ENCODE peak calls at places on chromosomes 16 and 17, in five cellular contexts. N is heart right ventricle, B is foreskin keratinocyte, J is psoas muscle, O is GM23338. X is an unnamed sample.

GRCh38 chr16:19884021-19884485 is 595 bp downstream of the GPRC5B start:
- DNase-seq in N (peak; percentile 40), B (no peak), J (peak; percentile 60), O (peak; percentile 35), X (no peak)

GRCh38 chr16:20868890-20869289 is 31.3 kb downstream of the DCUN1D3 start:
- DNase-seq in N (peak; percentile 92), B (no peak), J (peak; percentile 93), O (no peak), X (no peak)

GRCh38 chr17:50095626-50096037 is 481 bp downstream of the PDK2 start:
- DNase-seq in N (no peak), B (no peak), J (no peak), O (peak; percentile 68), X (no peak)

GRCh38 chr16:59601452-59601851 is 867.3 kb upstream of the GOT2 start:
- DNase-seq in N (no peak), B (no peak), J (no peak), O (no peak), X (no peak)

GRCh38 chr17:21125862-21126261 is 902 bp upstream of the DHRS7B start:
- DNase-seq in N (no peak), B (no peak), J (no peak), O (no peak), X (peak; percentile 72)

GRCh38 chr16:53849585-53849984 is 145.6 kb downstream of the FTO start:
- DNase-seq in N (no peak), B (no peak), J (no peak), O (no peak), X (no peak)

GRCh38 chr17:27595208-27595607 is 35.8 kb upstream of the LGALS9 start:
- DNase-seq in N (no peak), B (no peak), J (no peak), O (no peak), X (no peak)

GRCh38 chr17:7842380-7842949 is 8.4 kb downstream of the KDM6B start:
- DNase-seq in N (peak; percentile 53), B (peak; percentile 92), J (peak; percentile 86), O (no peak), X (peak; percentile 96)

GRCh38 chr17:4182043-4182442 is 39.0 kb downstream of the CYB5D2 start:
- DNase-seq in N (no peak), B (no peak), J (no peak), O (no peak), X (no peak)

GRCh38 chr17:17819561-17819995 is 17.2 kb downstream of the SREBF1 start:
- DNase-seq in N (peak; percentile 62), B (peak; percentile 71), J (peak; percentile 85), O (peak; percentile 38), X (no peak)

GRCh38 chr17:948284-948852 is 31.2 kb downstream of the NXN start:
- DNase-seq in N (no peak), B (peak; percentile 62), J (peak; percentile 48), O (peak; percentile 83), X (no peak)

GRCh38 chr16:1706386-1707192 is 594 bp downstream of the MAPK8IP3 start:
- DNase-seq in N (no peak), B (no peak), J (no peak), O (peak; percentile 50), X (peak; percentile 10)

GRCh38 chr17:8189041-8189710 is 804 bp downstream of the BORCS6 start:
- DNase-seq in N (peak; percentile 41), B (no peak), J (no peak), O (no peak), X (peak; percentile 42)

GRCh38 chr16:17205279-17206139 is 265.3 kb downstream of the XYLT1 start:
- DNase-seq in N (no peak), B (no peak), J (no peak), O (peak; percentile 74), X (no peak)

GRCh38 chr17:79188048-79188447 is 113.4 kb downstream of the ENGASE start:
- DNase-seq in N (no peak), B (no peak), J (no peak), O (peak; percentile 85), X (no peak)

GRCh38 chr17:27471321-27472269 is 15.3 kb downstream of the KSR1 start:
- DNase-seq in N (no peak), B (peak; percentile 93), J (no peak), O (no peak), X (peak; percentile 53)

GRCh38 chr17:80892900-80893603 is 98.6 kb upstream of the CHMP6 start:
- DNase-seq in N (no peak), B (peak; percentile 92), J (peak; percentile 83), O (no peak), X (peak; percentile 40)

GRCh38 chr16:22220076-22220453 is 14.0 kb downstream of the EEF2K start:
- DNase-seq in N (peak; percentile 66), B (no peak), J (peak; percentile 84), O (no peak), X (no peak)

GRCh38 chr16:15535772-15536171 is 101.4 kb downstream of the BMERB1 start:
- DNase-seq in N (no peak), B (no peak), J (no peak), O (no peak), X (no peak)

GRCh38 chr16:69186642-69187386 is at the start of gene SNTB2:
- DNase-seq in N (peak; percentile 94), B (peak; percentile 77), J (peak; percentile 96), O (peak; percentile 97), X (peak; percentile 83)

GRCh38 chr17:784143-784542 is 2.0 kb downstream of the MRM3 start:
- DNase-seq in N (no peak), B (no peak), J (no peak), O (no peak), X (no peak)

GRCh38 chr17:76137026-76137350 is 4.1 kb downstream of the FOXJ1 start:
- DNase-seq in N (no peak), B (no peak), J (no peak), O (no peak), X (no peak)

GRCh38 chr16:57786632-57787518 is 15.4 kb downstream of the KIFC3 start:
- DNase-seq in N (peak; percentile 73), B (no peak), J (peak; percentile 87), O (no peak), X (no peak)

GRCh38 chr17:48125829-48126612 is 18.5 kb downstream of the SNX11 start:
- DNase-seq in N (no peak), B (no peak), J (no peak), O (no peak), X (no peak)

GRCh38 chr17:36940313-36941264 is 3.3 kb downstream of the LHX1 start:
- DNase-seq in N (no peak), B (no peak), J (no peak), O (peak; percentile 50), X (no peak)

GRCh38 chr17:74943808-74944522 is 8.3 kb downstream of the OTOP3 start:
- DNase-seq in N (no peak), B (peak; percentile 99), J (no peak), O (peak; percentile 51), X (no peak)

GRCh38 chr16:87956169-87956770 is 5.0 kb downstream of the BANP start:
- DNase-seq in N (no peak), B (no peak), J (no peak), O (peak; percentile 32), X (peak; percentile 94)

GRCh38 chr17:75784473-75785015 is at the start of gene UNK:
- DNase-seq in N (peak; percentile 94), B (peak; percentile 99), J (peak; percentile 99), O (peak; percentile 99), X (peak; percentile 99)

GRCh38 chr17:17635126-17635525 is 43.6 kb upstream of the PEMT start:
- DNase-seq in N (no peak), B (no peak), J (no peak), O (no peak), X (no peak)

GRCh38 chr17:17043668-17044226 is 1.5 kb downstream of the MPRIP start:
- DNase-seq in N (no peak), B (no peak), J (no peak), O (peak; percentile 32), X (no peak)

GRCh38 chr16:56632848-56633365 is 448 bp downstream of the MT1M start:
- DNase-seq in N (no peak), B (no peak), J (no peak), O (no peak), X (no peak)

GRCh38 chr16:81629032-81629802 is 149.9 kb upstream of the PLCG2 start:
- DNase-seq in N (no peak), B (no peak), J (no peak), O (no peak), X (no peak)

GRCh38 chr16:12141556-12141955 is 165.0 kb downstream of the SNX29 start:
- DNase-seq in N (no peak), B (no peak), J (no peak), O (no peak), X (no peak)

GRCh38 chr17:77164483-77165030 is 23.8 kb downstream of the SEC14L1 start:
- DNase-seq in N (no peak), B (no peak), J (no peak), O (peak; percentile 34), X (no peak)
- H3K27ac ChIP-seq in N (peak overlapping the region; percentile 83), B (no peak overlapping the region), J (peak overlapping the region; percentile 84), O (peak overlapping the region; percentile 94), X (no peak overlapping the region)

DNA sequence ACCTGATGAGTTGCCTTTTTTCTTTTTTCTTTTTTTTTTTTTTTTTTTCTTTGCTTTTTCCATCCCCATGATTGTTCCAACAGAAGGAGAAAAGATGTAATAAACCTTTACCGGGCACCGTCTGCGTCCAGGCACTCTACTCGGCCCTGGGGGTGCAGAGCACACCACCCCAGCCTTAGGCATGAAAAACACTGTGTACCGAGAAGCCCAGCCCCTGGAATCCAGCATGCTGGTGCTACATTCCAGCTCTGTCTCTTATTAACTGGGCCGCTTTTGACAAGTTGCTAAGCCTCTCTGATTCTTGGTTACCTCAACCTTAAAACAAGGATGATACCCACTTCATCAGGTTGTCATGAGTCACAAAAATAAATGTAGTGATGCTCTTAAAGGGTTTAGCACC is 64.1 kb upstream of the HSBP1 start:
- DNase-seq in N (no peak), B (no peak), J (no peak), O (no peak), X (no peak)
- H3K4me1 ChIP-seq in N (no peaks in the 10 kb centered on the region), B (no peaks in the 10 kb centered on the region), J (no peaks in the 10 kb centered on the region), O (no peaks in the 10 kb centered on the region), X (no peaks in the 10 kb centered on the region)

GRCh38 chr16:4972938-4973587 is 14.9 kb downstream of the SEC14L5 start:
- DNase-seq in N (no peak), B (no peak), J (peak; percentile 77), O (no peak), X (peak; percentile 41)
- H3K27ac ChIP-seq in N (no peak overlapping the region), B (no peak overlapping the region), J (no peak overlapping the region), O (no peak overlapping the region), X (no peak overlapping the region)

GRCh38 chr16:23368469-23368868 is 66.4 kb downstream of the SCNN1B start:
- DNase-seq in N (no peak), B (peak; percentile 74), J (no peak), O (no peak), X (no peak)

GRCh38 chr16:23369416-23369815 is 67.3 kb downstream of the SCNN1B start:
- DNase-seq in N (no peak), B (no peak), J (no peak), O (no peak), X (no peak)

GRCh38 chr16:23367564-23367963 is 65.5 kb downstream of the SCNN1B start:
- DNase-seq in N (no peak), B (no peak), J (no peak), O (no peak), X (no peak)

GRCh38 chr16:23365602-23366240 is 63.6 kb downstream of the SCNN1B start:
- DNase-seq in N (no peak), B (no peak), J (no peak), O (peak; percentile 25), X (peak; percentile 23)

DNA sequence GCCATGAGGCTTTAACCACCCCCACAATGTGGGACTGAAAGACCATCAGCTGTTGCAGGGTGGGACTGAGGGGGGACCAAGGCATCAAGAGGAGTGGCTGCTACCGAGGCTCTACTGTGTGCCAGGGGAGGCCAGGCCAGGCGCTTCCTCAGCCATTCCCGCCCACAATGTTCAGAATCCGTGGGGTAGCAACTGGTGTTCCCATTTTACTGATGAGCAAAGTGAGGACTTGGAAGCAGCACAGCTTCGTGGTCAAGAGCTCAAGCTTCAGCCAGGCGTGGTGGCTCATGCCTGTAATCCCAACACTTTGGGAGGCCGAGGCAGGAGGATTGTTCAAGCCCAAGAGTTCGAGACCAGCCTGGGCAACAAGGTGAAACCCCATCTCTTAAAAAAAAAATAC is 65.9 kb downstream of the SCNN1B start:
- DNase-seq in N (no peak), B (no peak), J (no peak), O (no peak), X (no peak)
- H3K4me1 ChIP-seq in N (no peaks in the 10 kb centered on the region), B (no peaks in the 10 kb centered on the region), J (peaks cover 8% of the 10 kb centered on the region), O (peaks cover 12% of the 10 kb centered on the region), X (peaks cover 6% of the 10 kb centered on the region)